ENCODE peak calls at places on chromosomes 1 and 21, in four cellular contexts. J is omental fat pad, P is HT-29, W is GM04504. S is an unnamed sample.

GRCh38 chr1:232012773-232013386 is 386.3 kb downstream of the DISC1 start:
- DNase-seq in J (no peak), P (no peak), W (peak), S (peak)

GRCh38 chr1:52195161-52195560 is 53.3 kb downstream of the ZFYVE9 start:
- DNase-seq in J (no peak), P (no peak), W (no peak), S (no peak)

GRCh38 chr1:15065736-15066135 is 87.8 kb upstream of the TMEM51 start:
- DNase-seq in J (no peak), P (no peak), W (no peak), S (no peak)

GRCh38 chr1:34409689-34410229 is 233.1 kb downstream of the C1orf94 start:
- DNase-seq in J (no peak), P (no peak), W (no peak), S (no peak)

GRCh38 chr1:218350909-218351616 is 5.9 kb downstream of the TGFB2 start:
- DNase-seq in J (no peak), P (no peak), W (no peak), S (no peak)

GRCh38 chr1:16724718-16725438 is 15.4 kb upstream of the RNU1-4 start:
- DNase-seq in J (peak), P (no peak), W (no peak), S (peak)

GRCh38 chr1:55684131-55684650 is 469.0 kb upstream of the USP24 start:
- DNase-seq in J (no peak), P (no peak), W (no peak), S (no peak)

GRCh38 chr1:84283381-84283780 is 18.1 kb upstream of the SAMD13 start:
- DNase-seq in J (no peak), P (no peak), W (no peak), S (no peak)

GRCh38 chr21:38804617-38805281 is 980 bp upstream of the ETS2 start:
- DNase-seq in J (no peak), P (peak), W (no peak), S (peak)

GRCh38 chr21:42257091-42257760 is 38.3 kb downstream of the ABCG1 start:
- DNase-seq in J (no peak), P (no peak), W (no peak), S (no peak)